ENCODE peak calls at places on chromosomes 4 and X, in nine cellular contexts. I, U, V, Q, E, G, B, J and Z are unnamed samples.

GRCh38 chrX:13013353-13014110 is 30.9 kb downstream of the FAM9C start:
- DNase-seq in I (peak; percentile 72), U (peak; percentile 7), V (no peak), Q (no peak), E (no peak), G (peak; percentile 14), B (peak; percentile 50), J (peak; percentile 21), Z (peak; percentile 78)

GRCh38 chr4:40662962-40663604 is 33.4 kb upstream of the RBM47 start:
- DNase-seq in I (peak; percentile 48), U (no peak), V (no peak), Q (peak; percentile 51), E (peak; percentile 50), G (no peak), B (no peak), J (peak; percentile 89), Z (peak; percentile 84)

GRCh38 chr4:85149656-85150055 is 183.2 kb upstream of the WDFY3 start:
- DNase-seq in I (peak; percentile 69), U (no peak), V (no peak), Q (no peak), E (no peak), G (no peak), B (no peak), J (peak; percentile 88), Z (no peak)

GRCh38 chr4:41294445-41295062 is 37.8 kb downstream of the UCHL1 start:
- DNase-seq in I (no peak), U (no peak), V (no peak), Q (no peak), E (no peak), G (no peak), B (no peak), J (peak; percentile 8), Z (peak; percentile 25)

GRCh38 chr4:121272526-121272925 is 108.3 kb downstream of the QRFPR start:
- DNase-seq in I (peak; percentile 73), U (no peak), V (no peak), Q (no peak), E (no peak), G (peak; percentile 9), B (no peak), J (peak; percentile 48), Z (peak; percentile 69)

GRCh38 chr4:154329939-154330338 is 161.7 kb downstream of the DCHS2 start:
- DNase-seq in I (peak; percentile 66), U (no peak), V (no peak), Q (peak; percentile 12), E (no peak), G (no peak), B (no peak), J (peak; percentile 93), Z (no peak)

GRCh38 chr4:41258783-41259182 is 2.1 kb downstream of the UCHL1 start:
- DNase-seq in I (peak; percentile 73), U (no peak), V (no peak), Q (peak; percentile 45), E (no peak), G (no peak), B (peak; percentile 31), J (peak; percentile 81), Z (peak; percentile 35)

GRCh38 chr4:185534850-185535761 is at the start of gene PDLIM3:
- DNase-seq in I (peak; percentile 75), U (no peak), V (no peak), Q (no peak), E (peak; percentile 64), G (peak; percentile 70), B (peak; percentile 83), J (no peak), Z (no peak)

GRCh38 chr4:1082215-1083182 is 30.9 kb downstream of the RNF212 start:
- DNase-seq in I (peak; percentile 78), U (no peak), V (peak; percentile 76), Q (no peak), E (peak; percentile 86), G (no peak), B (no peak), J (peak; percentile 82), Z (no peak)

GRCh38 chr4:184617611-184618196 is 31.5 kb downstream of the CASP3 start:
- DNase-seq in I (peak; percentile 33), U (no peak), V (no peak), Q (no peak), E (no peak), G (peak; percentile 17), B (no peak), J (no peak), Z (no peak)

GRCh38 chr4:148443550-148444295 is 1.5 kb upstream of the NR3C2 start:
- DNase-seq in I (no peak), U (no peak), V (no peak), Q (no peak), E (peak; percentile 67), G (no peak), B (peak; percentile 67), J (no peak), Z (peak; percentile 7)

GRCh38 chr4:186775867-186776266 is 52.2 kb upstream of the FAT1 start:
- DNase-seq in I (no peak), U (no peak), V (no peak), Q (no peak), E (no peak), G (no peak), B (no peak), J (no peak), Z (no peak)

GRCh38 chr4:19945979-19946380 is 305.7 kb upstream of the SLIT2 start:
- DNase-seq in I (peak; percentile 99), U (no peak), V (no peak), Q (peak; percentile 96), E (no peak), G (no peak), B (no peak), J (peak; percentile 100), Z (no peak)

GRCh38 chr4:80295331-80295730 is 28.9 kb downstream of the FGF5 start:
- DNase-seq in I (no peak), U (no peak), V (no peak), Q (no peak), E (no peak), G (no peak), B (no peak), J (no peak), Z (no peak)

DNA sequence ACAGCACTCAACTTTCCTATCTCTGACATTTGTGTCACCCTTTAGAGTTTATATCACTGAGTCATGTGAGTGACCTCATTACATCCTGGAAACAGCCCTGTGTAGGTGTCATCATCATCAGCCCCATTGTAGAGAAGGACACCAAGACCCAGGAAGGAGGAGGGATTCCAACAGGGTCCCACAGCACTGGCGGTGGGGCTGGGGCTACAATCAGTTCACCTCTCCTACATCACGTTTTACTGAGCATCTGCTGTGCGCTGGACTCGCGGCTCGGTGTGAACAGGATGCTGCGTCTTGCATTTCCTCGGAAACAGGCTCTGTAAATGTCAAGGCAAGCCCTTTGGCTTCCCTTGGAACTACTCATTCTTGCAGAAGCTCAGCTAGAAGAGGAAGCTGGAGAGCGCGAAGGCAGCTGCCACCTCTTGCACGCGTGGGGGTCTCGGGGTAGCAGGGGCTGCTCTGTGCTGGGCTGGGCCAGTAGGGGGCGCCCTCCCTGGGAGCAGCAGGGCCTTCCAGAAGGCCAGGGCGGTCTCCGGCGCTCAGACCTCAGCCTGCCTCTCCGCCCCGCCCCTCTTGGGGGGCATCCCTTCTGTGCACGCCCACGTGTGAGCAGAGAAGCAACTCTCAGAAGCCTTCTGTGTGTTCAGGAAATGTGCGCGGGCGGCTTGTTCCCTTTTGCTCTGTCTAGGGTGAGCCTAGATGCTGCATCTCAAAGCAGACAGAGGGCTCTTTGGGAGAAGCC is 29.0 kb downstream of the REELD1 start:
- DNase-seq in I (peak; percentile 28), U (no peak), V (no peak), Q (no peak), E (peak; percentile 61), G (peak; percentile 55), B (no peak), J (peak; percentile 34), Z (peak; percentile 86)
- TF ChIP-seq CTCF in I (no peak), U (peak; percentile 8), V (peak; percentile 24), Q (peak; percentile 38), E (peak; percentile 54), G (peak; percentile 44), B (no peak), J (no peak), Z (peak; percentile 83)

GRCh38 chr4:6760865-6761264 is 21.7 kb upstream of the KIAA0232 start:
- DNase-seq in I (no peak), U (no peak), V (no peak), Q (no peak), E (peak; percentile 18), G (no peak), B (no peak), J (no peak), Z (no peak)

GRCh38 chr4:6758732-6759131 is 23.8 kb upstream of the KIAA0232 start:
- DNase-seq in I (no peak), U (no peak), V (no peak), Q (no peak), E (peak; percentile 1), G (no peak), B (no peak), J (no peak), Z (no peak)

GRCh38 chr4:6762244-6762615 is 20.3 kb upstream of the KIAA0232 start:
- DNase-seq in I (no peak), U (no peak), V (no peak), Q (no peak), E (peak; percentile 1), G (no peak), B (no peak), J (no peak), Z (no peak)

GRCh38 chr4:6763330-6763851 is 19.1 kb upstream of the KIAA0232 start:
- DNase-seq in I (no peak), U (no peak), V (no peak), Q (no peak), E (peak; percentile 35), G (peak; percentile 70), B (no peak), J (no peak), Z (no peak)

DNA sequence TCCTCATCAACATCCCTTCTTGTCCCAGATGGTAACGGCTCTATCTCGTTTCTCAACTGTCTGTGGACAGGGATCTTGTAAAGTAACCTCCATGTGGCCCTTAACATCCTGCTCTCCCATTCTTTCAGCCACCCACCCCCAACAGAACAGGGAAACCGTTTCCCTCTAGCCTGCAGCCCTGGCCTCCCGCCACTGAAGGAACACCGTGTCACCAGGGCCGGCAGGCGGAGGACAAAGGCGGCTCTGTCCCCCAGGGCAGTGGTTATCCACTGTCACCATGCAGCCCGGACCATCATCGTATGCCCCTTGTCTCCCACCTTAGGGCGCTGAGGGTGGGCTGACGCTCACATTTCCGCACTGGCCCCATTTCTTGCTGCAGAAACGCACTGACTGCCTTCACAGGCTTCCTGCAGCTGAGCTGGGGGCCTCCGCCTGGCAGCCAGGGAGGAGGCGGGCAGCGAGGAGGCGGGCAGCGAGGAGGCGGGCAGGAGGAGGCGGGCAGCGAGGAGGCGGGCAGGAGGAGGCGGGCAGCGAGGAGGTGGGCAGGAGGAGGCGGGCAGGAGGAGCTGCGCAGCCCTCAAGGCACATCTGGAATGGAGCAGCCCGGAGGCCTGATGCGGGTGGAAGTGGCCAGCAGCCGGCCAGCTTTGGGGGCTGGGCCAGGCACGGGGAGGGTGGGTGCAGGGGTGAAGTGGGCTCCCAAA is 20.8 kb upstream of the KIAA0232 start:
- DNase-seq in I (no peak), U (no peak), V (no peak), Q (no peak), E (peak; percentile 26), G (no peak), B (no peak), J (no peak), Z (no peak)
- H3K4me3 ChIP-seq in I (no peak overlapping the region), U (no peak overlapping the region), V (no peak overlapping the region), Q (no peak overlapping the region), E (no peak overlapping the region), G (no peak overlapping the region), B (no peak overlapping the region), J (no peak overlapping the region), Z (no peak overlapping the region)

GRCh38 chrX:132631579-132632232 is 142.9 kb upstream of the MBNL3 start:
- DNase-seq in I (peak; percentile 48), U (no peak), V (no peak), Q (no peak), E (no peak), G (peak; percentile 12), B (no peak), J (peak; percentile 51), Z (peak; percentile 23)
- TF ChIP-seq CTCF in I (peak; percentile 53), U (no peak), V (peak; percentile 21), Q (peak; percentile 44), E (peak; percentile 43), G (peak; percentile 62), B (peak; percentile 12), J (peak; percentile 63), Z (peak; percentile 24)

GRCh38 chrX:38346150-38346549 is 6.3 kb upstream of the OTC start:
- DNase-seq in I (no peak), U (no peak), V (no peak), Q (no peak), E (no peak), G (no peak), B (no peak), J (no peak), Z (no peak)
- H3K4me3 ChIP-seq in I (no peak overlapping the region), U (no peak overlapping the region), V (no peak overlapping the region), Q (no peak overlapping the region), E (no peak overlapping the region), G (no peak overlapping the region), B (no peak overlapping the region), J (no peak overlapping the region), Z (no peak overlapping the region)